ENCODE peak calls at places on chromosomes 5 and 9, in ten cellular contexts. One of them, this sample, is unnamed.

GRCh38 chr5:76014005-76014404 is 69.2 kb upstream of the SV2C start:
- DNase-seq in CD8-positive, alpha-beta T cell: no peak
- DNase-seq in PC-3: no peak
- DNase-seq in upper lobe of right lung: no peak
- DNase-seq in kidney: no peak
- DNase-seq in mammary epithelial cell: no peak
- DNase-seq in AG04450: no peak
- DNase-seq in dorsolateral prefrontal cortex: no peak
- DNase-seq in AG10803: no peak
- DNase-seq in GM06990: no peak
- DNase-seq in this sample: no peak

GRCh38 chr9:99129091-99129490 is 24.2 kb downstream of the TGFBR1 start:
- DNase-seq in CD8-positive, alpha-beta T cell: no peak
- DNase-seq in PC-3: no peak
- DNase-seq in upper lobe of right lung: no peak
- DNase-seq in kidney: no peak
- DNase-seq in mammary epithelial cell: peak; percentile 63
- DNase-seq in AG04450: no peak
- DNase-seq in dorsolateral prefrontal cortex: no peak
- DNase-seq in AG10803: no peak
- DNase-seq in GM06990: no peak
- DNase-seq in this sample: no peak

GRCh38 chr5:12385095-12385494 is 480.8 kb upstream of the CTNND2 start:
- DNase-seq in CD8-positive, alpha-beta T cell: no peak
- DNase-seq in PC-3: peak; percentile 8
- DNase-seq in upper lobe of right lung: peak; percentile 35
- DNase-seq in kidney: peak; percentile 29
- DNase-seq in mammary epithelial cell: no peak
- DNase-seq in AG04450: no peak
- DNase-seq in dorsolateral prefrontal cortex: no peak
- DNase-seq in AG10803: no peak
- DNase-seq in GM06990: no peak
- DNase-seq in this sample: no peak

GRCh38 chr5:171806976-171807823 is 21.6 kb downstream of the SMIM23 start:
- DNase-seq in CD8-positive, alpha-beta T cell: no peak
- DNase-seq in PC-3: peak; percentile 53
- DNase-seq in upper lobe of right lung: no peak
- DNase-seq in kidney: no peak
- DNase-seq in mammary epithelial cell: peak; percentile 79
- DNase-seq in AG04450: no peak
- DNase-seq in dorsolateral prefrontal cortex: no peak
- DNase-seq in AG10803: peak; percentile 21
- DNase-seq in GM06990: no peak
- DNase-seq in this sample: no peak

GRCh38 chr9:21317956-21318923 is 13.1 kb upstream of the IFNA5 start:
- DNase-seq in CD8-positive, alpha-beta T cell: no peak
- DNase-seq in PC-3: peak; percentile 64
- DNase-seq in upper lobe of right lung: no peak
- DNase-seq in kidney: no peak
- DNase-seq in mammary epithelial cell: peak; percentile 25
- DNase-seq in AG04450: no peak
- DNase-seq in dorsolateral prefrontal cortex: no peak
- DNase-seq in AG10803: peak; percentile 49
- DNase-seq in GM06990: no peak
- DNase-seq in this sample: no peak

GRCh38 chr9:92605224-92605623 is 64.7 kb downstream of the IPPK start:
- DNase-seq in CD8-positive, alpha-beta T cell: no peak
- DNase-seq in PC-3: no peak
- DNase-seq in upper lobe of right lung: no peak
- DNase-seq in kidney: no peak
- DNase-seq in mammary epithelial cell: no peak
- DNase-seq in AG04450: no peak
- DNase-seq in dorsolateral prefrontal cortex: no peak
- DNase-seq in AG10803: no peak
- DNase-seq in GM06990: no peak
- DNase-seq in this sample: no peak

GRCh38 chr5:126514159-126515141 is 80.6 kb downstream of the ALDH7A1 start:
- DNase-seq in CD8-positive, alpha-beta T cell: no peak
- DNase-seq in PC-3: no peak
- DNase-seq in upper lobe of right lung: no peak
- DNase-seq in kidney: no peak
- DNase-seq in mammary epithelial cell: no peak
- DNase-seq in AG04450: no peak
- DNase-seq in dorsolateral prefrontal cortex: no peak
- DNase-seq in AG10803: no peak
- DNase-seq in GM06990: no peak
- DNase-seq in this sample: no peak

GRCh38 chr5:113224605-113225065 is 210.2 kb downstream of the TSSK1B start:
- DNase-seq in CD8-positive, alpha-beta T cell: no peak
- DNase-seq in PC-3: no peak
- DNase-seq in upper lobe of right lung: no peak
- DNase-seq in kidney: no peak
- DNase-seq in mammary epithelial cell: no peak
- DNase-seq in AG04450: no peak
- DNase-seq in dorsolateral prefrontal cortex: no peak
- DNase-seq in AG10803: no peak
- DNase-seq in GM06990: no peak
- DNase-seq in this sample: no peak

GRCh38 chr9:134301387-134302129 is 24.7 kb upstream of the RXRA start:
- DNase-seq in CD8-positive, alpha-beta T cell: peak; percentile 41
- DNase-seq in PC-3: peak; percentile 64
- DNase-seq in upper lobe of right lung: peak; percentile 52
- DNase-seq in kidney: peak; percentile 37
- DNase-seq in mammary epithelial cell: peak; percentile 80
- DNase-seq in AG04450: no peak
- DNase-seq in dorsolateral prefrontal cortex: no peak
- DNase-seq in AG10803: no peak
- DNase-seq in GM06990: peak; percentile 40
- DNase-seq in this sample: peak; percentile 15

GRCh38 chr5:155368490-155368889 is 354.9 kb downstream of the KIF4B start:
- DNase-seq in CD8-positive, alpha-beta T cell: no peak
- DNase-seq in PC-3: no peak
- DNase-seq in upper lobe of right lung: no peak
- DNase-seq in kidney: no peak
- DNase-seq in mammary epithelial cell: peak; percentile 46
- DNase-seq in AG04450: no peak
- DNase-seq in dorsolateral prefrontal cortex: no peak
- DNase-seq in AG10803: no peak
- DNase-seq in GM06990: no peak
- DNase-seq in this sample: no peak

GRCh38 chr9:113901196-113901818 is 25.2 kb downstream of the ZNF618 start:
- DNase-seq in CD8-positive, alpha-beta T cell: no peak
- DNase-seq in PC-3: no peak
- DNase-seq in upper lobe of right lung: no peak
- DNase-seq in kidney: no peak
- DNase-seq in mammary epithelial cell: no peak
- DNase-seq in AG04450: no peak
- DNase-seq in dorsolateral prefrontal cortex: no peak
- DNase-seq in AG10803: peak; percentile 79
- DNase-seq in GM06990: no peak
- DNase-seq in this sample: no peak

GRCh38 chr5:118963169-118963568 is 25.2 kb downstream of the DTWD2 start:
- DNase-seq in CD8-positive, alpha-beta T cell: no peak
- DNase-seq in PC-3: no peak
- DNase-seq in upper lobe of right lung: no peak
- DNase-seq in kidney: no peak
- DNase-seq in mammary epithelial cell: no peak
- DNase-seq in AG04450: no peak
- DNase-seq in dorsolateral prefrontal cortex: no peak
- DNase-seq in AG10803: no peak
- DNase-seq in GM06990: no peak
- DNase-seq in this sample: no peak

GRCh38 chr5:170634236-170634990 is 130.6 kb downstream of the KCNIP1 start:
- DNase-seq in CD8-positive, alpha-beta T cell: no peak
- DNase-seq in PC-3: no peak
- DNase-seq in upper lobe of right lung: no peak
- DNase-seq in kidney: no peak
- DNase-seq in mammary epithelial cell: no peak
- DNase-seq in AG04450: no peak
- DNase-seq in dorsolateral prefrontal cortex: no peak
- DNase-seq in AG10803: no peak
- DNase-seq in GM06990: no peak
- DNase-seq in this sample: no peak

GRCh38 chr5:172407861-172408260 is 46.5 kb downstream of the SH3PXD2B start:
- DNase-seq in CD8-positive, alpha-beta T cell: no peak
- DNase-seq in PC-3: peak; percentile 89
- DNase-seq in upper lobe of right lung: no peak
- DNase-seq in kidney: no peak
- DNase-seq in mammary epithelial cell: peak; percentile 78
- DNase-seq in AG04450: no peak
- DNase-seq in dorsolateral prefrontal cortex: no peak
- DNase-seq in AG10803: peak; percentile 59
- DNase-seq in GM06990: no peak
- DNase-seq in this sample: no peak

GRCh38 chr5:96904054-96904931 is 28.0 kb downstream of the ERAP2 start:
- DNase-seq in CD8-positive, alpha-beta T cell: no peak
- DNase-seq in PC-3: no peak
- DNase-seq in upper lobe of right lung: no peak
- DNase-seq in kidney: no peak
- DNase-seq in mammary epithelial cell: no peak
- DNase-seq in AG04450: no peak
- DNase-seq in dorsolateral prefrontal cortex: no peak
- DNase-seq in AG10803: no peak
- DNase-seq in GM06990: no peak
- DNase-seq in this sample: no peak

GRCh38 chr9:22098636-22099332 is 89.7 kb upstream of the CDKN2B start:
- DNase-seq in CD8-positive, alpha-beta T cell: no peak
- DNase-seq in PC-3: no peak
- DNase-seq in upper lobe of right lung: no peak
- DNase-seq in kidney: no peak
- DNase-seq in mammary epithelial cell: peak; percentile 64
- DNase-seq in AG04450: no peak
- DNase-seq in dorsolateral prefrontal cortex: no peak
- DNase-seq in AG10803: no peak
- DNase-seq in GM06990: no peak
- DNase-seq in this sample: no peak

GRCh38 chr9:87445646-87446045 is 52.0 kb upstream of the DAPK1 start:
- DNase-seq in CD8-positive, alpha-beta T cell: no peak
- DNase-seq in PC-3: no peak
- DNase-seq in upper lobe of right lung: no peak
- DNase-seq in kidney: no peak
- DNase-seq in mammary epithelial cell: no peak
- DNase-seq in AG04450: no peak
- DNase-seq in dorsolateral prefrontal cortex: no peak
- DNase-seq in AG10803: peak; percentile 5
- DNase-seq in GM06990: peak; percentile 10
- DNase-seq in this sample: peak; percentile 39

GRCh38 chr9:125409637-125410521 is 148.3 kb downstream of the GAPVD1 start:
- DNase-seq in CD8-positive, alpha-beta T cell: no peak
- DNase-seq in PC-3: peak; percentile 36
- DNase-seq in upper lobe of right lung: no peak
- DNase-seq in kidney: no peak
- DNase-seq in mammary epithelial cell: no peak
- DNase-seq in AG04450: no peak
- DNase-seq in dorsolateral prefrontal cortex: no peak
- DNase-seq in AG10803: peak; percentile 17
- DNase-seq in GM06990: no peak
- DNase-seq in this sample: no peak

GRCh38 chr5:68088302-68088701 is 127.3 kb upstream of the PIK3R1 start:
- DNase-seq in CD8-positive, alpha-beta T cell: no peak
- DNase-seq in PC-3: no peak
- DNase-seq in upper lobe of right lung: no peak
- DNase-seq in kidney: no peak
- DNase-seq in mammary epithelial cell: no peak
- DNase-seq in AG04450: peak; percentile 48
- DNase-seq in dorsolateral prefrontal cortex: no peak
- DNase-seq in AG10803: peak; percentile 88
- DNase-seq in GM06990: no peak
- DNase-seq in this sample: no peak

GRCh38 chr5:140253985-140254384 is 48.9 kb downstream of the PFDN1 start:
- DNase-seq in CD8-positive, alpha-beta T cell: no peak
- DNase-seq in PC-3: peak; percentile 73
- DNase-seq in upper lobe of right lung: peak; percentile 73
- DNase-seq in kidney: no peak
- DNase-seq in mammary epithelial cell: peak; percentile 56
- DNase-seq in AG04450: no peak
- DNase-seq in dorsolateral prefrontal cortex: no peak
- DNase-seq in AG10803: peak; percentile 41
- DNase-seq in GM06990: no peak
- DNase-seq in this sample: no peak

GRCh38 chr5:150515446-150515845 is 7.5 kb downstream of the NDST1 start:
- DNase-seq in CD8-positive, alpha-beta T cell: no peak
- DNase-seq in PC-3: no peak
- DNase-seq in upper lobe of right lung: no peak
- DNase-seq in kidney: no peak
- DNase-seq in mammary epithelial cell: no peak
- DNase-seq in AG04450: no peak
- DNase-seq in dorsolateral prefrontal cortex: no peak
- DNase-seq in AG10803: peak; percentile 93
- DNase-seq in GM06990: no peak
- DNase-seq in this sample: no peak

GRCh38 chr5:773517-774264 is 10.8 kb downstream of the ZDHHC11B start:
- DNase-seq in CD8-positive, alpha-beta T cell: no peak
- DNase-seq in PC-3: no peak
- DNase-seq in upper lobe of right lung: peak; percentile 59
- DNase-seq in kidney: peak; percentile 85
- DNase-seq in mammary epithelial cell: no peak
- DNase-seq in AG04450: no peak
- DNase-seq in dorsolateral prefrontal cortex: no peak
- DNase-seq in AG10803: no peak
- DNase-seq in GM06990: no peak
- DNase-seq in this sample: no peak
- H3K4me3 ChIP-seq in CD8-positive, alpha-beta T cell: no peak overlapping the region
- H3K4me3 ChIP-seq in PC-3: no peak overlapping the region
- H3K4me3 ChIP-seq in upper lobe of right lung: no peak overlapping the region
- H3K4me3 ChIP-seq in kidney: no peak overlapping the region
- H3K4me3 ChIP-seq in mammary epithelial cell: no peak overlapping the region
- H3K4me3 ChIP-seq in AG04450: no peak overlapping the region
- H3K4me3 ChIP-seq in dorsolateral prefrontal cortex: peak overlapping the region; percentile 14
- H3K4me3 ChIP-seq in AG10803: no peak overlapping the region
- H3K4me3 ChIP-seq in GM06990: no peak overlapping the region
- H3K4me3 ChIP-seq in this sample: no peak overlapping the region

GRCh38 chr9:119458068-119458467 is 88.8 kb upstream of the BRINP1 start:
- DNase-seq in CD8-positive, alpha-beta T cell: no peak
- DNase-seq in PC-3: no peak
- DNase-seq in upper lobe of right lung: no peak
- DNase-seq in kidney: no peak
- DNase-seq in mammary epithelial cell: no peak
- DNase-seq in AG04450: no peak
- DNase-seq in dorsolateral prefrontal cortex: no peak
- DNase-seq in AG10803: no peak
- DNase-seq in GM06990: no peak
- DNase-seq in this sample: no peak
- TF ChIP-seq CTCF in CD8-positive, alpha-beta T cell: no peak
- TF ChIP-seq CTCF in PC-3: no peak
- TF ChIP-seq CTCF in upper lobe of right lung: no peak
- TF ChIP-seq CTCF in kidney: no peak
- TF ChIP-seq CTCF in mammary epithelial cell: peak; percentile 43
- TF ChIP-seq CTCF in AG04450: no peak
- TF ChIP-seq CTCF in dorsolateral prefrontal cortex: no peak
- TF ChIP-seq CTCF in AG10803: no peak
- TF ChIP-seq CTCF in GM06990: no peak
- TF ChIP-seq CTCF in this sample: no peak

GRCh38 chr9:89313842-89314241 is 2.8 kb downstream of the CKS2 start:
- DNase-seq in CD8-positive, alpha-beta T cell: no peak
- DNase-seq in PC-3: no peak
- DNase-seq in upper lobe of right lung: no peak
- DNase-seq in kidney: no peak
- DNase-seq in mammary epithelial cell: peak; percentile 8
- DNase-seq in AG04450: no peak
- DNase-seq in dorsolateral prefrontal cortex: no peak
- DNase-seq in AG10803: no peak
- DNase-seq in GM06990: no peak
- DNase-seq in this sample: no peak
- H3K4me3 ChIP-seq in CD8-positive, alpha-beta T cell: no peak overlapping the region
- H3K4me3 ChIP-seq in PC-3: peak overlapping the region; percentile 85
- H3K4me3 ChIP-seq in upper lobe of right lung: no peak overlapping the region
- H3K4me3 ChIP-seq in kidney: no peak overlapping the region
- H3K4me3 ChIP-seq in mammary epithelial cell: no peak overlapping the region
- H3K4me3 ChIP-seq in AG04450: peak overlapping the region; percentile 82
- H3K4me3 ChIP-seq in dorsolateral prefrontal cortex: no peak overlapping the region
- H3K4me3 ChIP-seq in AG10803: peak overlapping the region; percentile 11
- H3K4me3 ChIP-seq in GM06990: peak overlapping the region; percentile 98
- H3K4me3 ChIP-seq in this sample: peak overlapping the region; percentile 71

GRCh38 chr9:7536310-7536939 is 263.2 kb downstream of the DMAC1 start:
- DNase-seq in CD8-positive, alpha-beta T cell: no peak
- DNase-seq in PC-3: peak; percentile 24
- DNase-seq in upper lobe of right lung: no peak
- DNase-seq in kidney: no peak
- DNase-seq in mammary epithelial cell: peak; percentile 27
- DNase-seq in AG04450: peak; percentile 15
- DNase-seq in dorsolateral prefrontal cortex: no peak
- DNase-seq in AG10803: peak; percentile 51
- DNase-seq in GM06990: peak; percentile 3
- DNase-seq in this sample: peak; percentile 15
- TF ChIP-seq CTCF in CD8-positive, alpha-beta T cell: no peak
- TF ChIP-seq CTCF in PC-3: peak; percentile 58
- TF ChIP-seq CTCF in upper lobe of right lung: peak; percentile 65
- TF ChIP-seq CTCF in kidney: peak; percentile 55
- TF ChIP-seq CTCF in mammary epithelial cell: peak; percentile 86
- TF ChIP-seq CTCF in AG04450: peak; percentile 79
- TF ChIP-seq CTCF in dorsolateral prefrontal cortex: peak; percentile 77
- TF ChIP-seq CTCF in AG10803: peak; percentile 74
- TF ChIP-seq CTCF in GM06990: peak; percentile 78
- TF ChIP-seq CTCF in this sample: peak; percentile 80

This sample was measured in GM12864.